ENCODE peak calls at places on chromosomes 6 and 20, in eight cellular contexts. One of them, this sample, is unnamed.

GRCh38 chr20:4681441-4681840 is 40.3 kb upstream of the PRND start:
- DNase-seq in effector memory CD8-positive, alpha-beta T cell: no peak
- DNase-seq in CD8-positive, alpha-beta T cell: no peak
- DNase-seq in NCI-H510A treated with DMSO at 0.1 percent for 48 hours: no peak
- DNase-seq in cardiac fibroblast: no peak
- DNase-seq in WERI-Rb-1: no peak
- DNase-seq in activated CD8-positive, alpha-beta memory T cell treated with anti-CD3 and anti-CD28 coated beads, Interleukin-2, amount 10 ng/mL, durations not matched to agents 7 days and 5 days: peak
- DNase-seq in foreskin keratinocyte: no peak
- DNase-seq in this sample: no peak

GRCh38 chr6:1610497-1611321 is 994 bp downstream of the FOXC1 start:
- DNase-seq in effector memory CD8-positive, alpha-beta T cell: no peak
- DNase-seq in CD8-positive, alpha-beta T cell: no peak
- DNase-seq in NCI-H510A treated with DMSO at 0.1 percent for 48 hours: no peak
- DNase-seq in cardiac fibroblast: peak
- DNase-seq in WERI-Rb-1: peak
- DNase-seq in activated CD8-positive, alpha-beta memory T cell treated with anti-CD3 and anti-CD28 coated beads, Interleukin-2, amount 10 ng/mL, durations not matched to agents 7 days and 5 days: no peak
- DNase-seq in foreskin keratinocyte: peak
- DNase-seq in this sample: no peak

GRCh38 chr6:170125447-170126300 is 165.2 kb downstream of the DLL1 start:
- DNase-seq in effector memory CD8-positive, alpha-beta T cell: no peak
- DNase-seq in CD8-positive, alpha-beta T cell: peak
- DNase-seq in NCI-H510A treated with DMSO at 0.1 percent for 48 hours: no peak
- DNase-seq in cardiac fibroblast: no peak
- DNase-seq in WERI-Rb-1: no peak
- DNase-seq in activated CD8-positive, alpha-beta memory T cell treated with anti-CD3 and anti-CD28 coated beads, Interleukin-2, amount 10 ng/mL, durations not matched to agents 7 days and 5 days: peak
- DNase-seq in foreskin keratinocyte: no peak
- DNase-seq in this sample: no peak

GRCh38 chr6:90241229-90241873 is 55.3 kb downstream of the BACH2 start:
- DNase-seq in effector memory CD8-positive, alpha-beta T cell: no peak
- DNase-seq in CD8-positive, alpha-beta T cell: no peak
- DNase-seq in NCI-H510A treated with DMSO at 0.1 percent for 48 hours: no peak
- DNase-seq in cardiac fibroblast: no peak
- DNase-seq in WERI-Rb-1: peak
- DNase-seq in activated CD8-positive, alpha-beta memory T cell treated with anti-CD3 and anti-CD28 coated beads, Interleukin-2, amount 10 ng/mL, durations not matched to agents 7 days and 5 days: no peak
- DNase-seq in foreskin keratinocyte: no peak
- DNase-seq in this sample: no peak

GRCh38 chr20:1429143-1429728 is 36.4 kb upstream of the FKBP1A start:
- DNase-seq in effector memory CD8-positive, alpha-beta T cell: no peak
- DNase-seq in CD8-positive, alpha-beta T cell: no peak
- DNase-seq in NCI-H510A treated with DMSO at 0.1 percent for 48 hours: no peak
- DNase-seq in cardiac fibroblast: no peak
- DNase-seq in WERI-Rb-1: no peak
- DNase-seq in activated CD8-positive, alpha-beta memory T cell treated with anti-CD3 and anti-CD28 coated beads, Interleukin-2, amount 10 ng/mL, durations not matched to agents 7 days and 5 days: no peak
- DNase-seq in foreskin keratinocyte: peak
- DNase-seq in this sample: no peak

GRCh38 chr6:54403096-54403495 is 94.9 kb downstream of the TINAG start:
- DNase-seq in effector memory CD8-positive, alpha-beta T cell: no peak
- DNase-seq in CD8-positive, alpha-beta T cell: no peak
- DNase-seq in NCI-H510A treated with DMSO at 0.1 percent for 48 hours: no peak
- DNase-seq in cardiac fibroblast: no peak
- DNase-seq in WERI-Rb-1: no peak
- DNase-seq in activated CD8-positive, alpha-beta memory T cell treated with anti-CD3 and anti-CD28 coated beads, Interleukin-2, amount 10 ng/mL, durations not matched to agents 7 days and 5 days: no peak
- DNase-seq in foreskin keratinocyte: no peak
- DNase-seq in this sample: no peak

GRCh38 chr6:118899948-118900347 is 6.0 kb downstream of the ASF1A start:
- DNase-seq in effector memory CD8-positive, alpha-beta T cell: no peak
- DNase-seq in CD8-positive, alpha-beta T cell: no peak
- DNase-seq in NCI-H510A treated with DMSO at 0.1 percent for 48 hours: no peak
- DNase-seq in cardiac fibroblast: no peak
- DNase-seq in WERI-Rb-1: no peak
- DNase-seq in activated CD8-positive, alpha-beta memory T cell treated with anti-CD3 and anti-CD28 coated beads, Interleukin-2, amount 10 ng/mL, durations not matched to agents 7 days and 5 days: no peak
- DNase-seq in foreskin keratinocyte: no peak
- DNase-seq in this sample: no peak

GRCh38 chr20:23544133-23544532 is 24.2 kb downstream of the CST9L start:
- DNase-seq in effector memory CD8-positive, alpha-beta T cell: no peak
- DNase-seq in CD8-positive, alpha-beta T cell: no peak
- DNase-seq in NCI-H510A treated with DMSO at 0.1 percent for 48 hours: no peak
- DNase-seq in cardiac fibroblast: no peak
- DNase-seq in WERI-Rb-1: no peak
- DNase-seq in activated CD8-positive, alpha-beta memory T cell treated with anti-CD3 and anti-CD28 coated beads, Interleukin-2, amount 10 ng/mL, durations not matched to agents 7 days and 5 days: no peak
- DNase-seq in foreskin keratinocyte: no peak
- DNase-seq in this sample: no peak

GRCh38 chr6:38909020-38909730 is 139.4 kb upstream of the GLP1R start:
- DNase-seq in effector memory CD8-positive, alpha-beta T cell: no peak
- DNase-seq in CD8-positive, alpha-beta T cell: no peak
- DNase-seq in NCI-H510A treated with DMSO at 0.1 percent for 48 hours: peak
- DNase-seq in cardiac fibroblast: no peak
- DNase-seq in WERI-Rb-1: no peak
- DNase-seq in activated CD8-positive, alpha-beta memory T cell treated with anti-CD3 and anti-CD28 coated beads, Interleukin-2, amount 10 ng/mL, durations not matched to agents 7 days and 5 days: no peak
- DNase-seq in foreskin keratinocyte: no peak
- DNase-seq in this sample: peak

GRCh38 chr6:113825776-113826175 is 31.4 kb upstream of the MARCKS start:
- DNase-seq in effector memory CD8-positive, alpha-beta T cell: no peak
- DNase-seq in CD8-positive, alpha-beta T cell: no peak
- DNase-seq in NCI-H510A treated with DMSO at 0.1 percent for 48 hours: no peak
- DNase-seq in cardiac fibroblast: peak
- DNase-seq in WERI-Rb-1: no peak
- DNase-seq in activated CD8-positive, alpha-beta memory T cell treated with anti-CD3 and anti-CD28 coated beads, Interleukin-2, amount 10 ng/mL, durations not matched to agents 7 days and 5 days: no peak
- DNase-seq in foreskin keratinocyte: no peak
- DNase-seq in this sample: no peak

This sample was measured in NCI-H460.